ENCODE peak calls at places on chromosomes 5 and 9, in six cellular contexts. U is HCT116, Q is DND-41, B is fibroblast of lung, C is cardiac fibroblast, P is tibial nerve. F is an unnamed sample.

GRCh38 chr5:91288117-91288516 is 95.0 kb downstream of the ARRDC3 start:
- DNase-seq in U (no peak), Q (no peak), B (peak; percentile 71), C (peak; percentile 70), P (peak; percentile 32), F (no peak)

GRCh38 chr5:109703827-109704226 is 14.1 kb downstream of the MAN2A1 start:
- DNase-seq in U (no peak), Q (no peak), B (no peak), C (no peak), P (no peak), F (no peak)

GRCh38 chr9:118693645-118694044 is 675.6 kb downstream of the BRINP1 start:
- DNase-seq in U (no peak), Q (no peak), B (no peak), C (no peak), P (no peak), F (no peak)

GRCh38 chr5:132473608-132474007 is 17.0 kb downstream of the IRF1 start:
- DNase-seq in U (no peak), Q (no peak), B (no peak), C (no peak), P (no peak), F (no peak)

GRCh38 chr5:172541119-172541763 is 86.9 kb upstream of the SH3PXD2B start:
- DNase-seq in U (no peak), Q (no peak), B (no peak), C (no peak), P (no peak), F (peak; percentile 38)

GRCh38 chr9:128556276-128556675 is 3.9 kb downstream of the SPTAN1 start:
- DNase-seq in U (no peak), Q (no peak), B (no peak), C (no peak), P (no peak), F (no peak)

GRCh38 chr5:65856520-65856919 is 69.9 kb upstream of the ERBIN start:
- DNase-seq in U (no peak), Q (no peak), B (no peak), C (no peak), P (no peak), F (no peak)

GRCh38 chr9:95458666-95459065 is 58.1 kb downstream of the PTCH1 start:
- DNase-seq in U (no peak), Q (no peak), B (no peak), C (no peak), P (no peak), F (no peak)

GRCh38 chr9:69131682-69132081 is 42.4 kb upstream of the TJP2 start:
- DNase-seq in U (no peak), Q (no peak), B (peak; percentile 98), C (peak; percentile 91), P (peak; percentile 59), F (no peak)

GRCh38 chr5:17000296-17000939 is 64.3 kb upstream of the MYO10 start:
- DNase-seq in U (peak; percentile 52), Q (no peak), B (peak; percentile 99), C (peak; percentile 92), P (no peak), F (peak; percentile 98)

GRCh38 chr5:147190236-147190815 is 44.5 kb upstream of the STK32A start:
- DNase-seq in U (no peak), Q (no peak), B (peak; percentile 94), C (peak; percentile 7), P (no peak), F (no peak)

GRCh38 chr9:135513351-135513846 is 7.8 kb upstream of the LCN1 start:
- DNase-seq in U (no peak), Q (no peak), B (no peak), C (no peak), P (no peak), F (peak; percentile 29)

GRCh38 chr5:103744159-103744558 is 181.6 kb upstream of the NUDT12 start:
- DNase-seq in U (no peak), Q (no peak), B (peak; percentile 90), C (peak; percentile 71), P (no peak), F (no peak)

GRCh38 chr5:178241259-178241658 is 8.7 kb upstream of the PHYKPL start:
- DNase-seq in U (no peak), Q (peak; percentile 60), B (no peak), C (no peak), P (no peak), F (no peak)

GRCh38 chr9:95793924-95794828 is 81.3 kb upstream of the ERCC6L2 start:
- DNase-seq in U (no peak), Q (no peak), B (peak; percentile 97), C (peak; percentile 97), P (peak; percentile 59), F (no peak)

GRCh38 chr9:22165144-22165543 is 156.0 kb upstream of the CDKN2B start:
- DNase-seq in U (no peak), Q (no peak), B (peak; percentile 60), C (peak; percentile 10), P (no peak), F (no peak)

GRCh38 chr9:101468116-101468515 is 32.5 kb upstream of the ALDOB start:
- DNase-seq in U (no peak), Q (no peak), B (no peak), C (no peak), P (no peak), F (no peak)

GRCh38 chr5:168513861-168514428 is 15.2 kb upstream of the FBLL1 start:
- DNase-seq in U (no peak), Q (no peak), B (no peak), C (no peak), P (no peak), F (no peak)

GRCh38 chr5:31021181-31021624 is 172.3 kb upstream of the CDH6 start:
- DNase-seq in U (no peak), Q (no peak), B (peak; percentile 91), C (peak; percentile 62), P (no peak), F (no peak)

GRCh38 chr9:133888048-133888778 is 103.9 kb downstream of the VAV2 start:
- DNase-seq in U (no peak), Q (no peak), B (no peak), C (no peak), P (no peak), F (no peak)

GRCh38 chr9:34464571-34464970 is 6.0 kb downstream of the DNAI1 start:
- DNase-seq in U (no peak), Q (no peak), B (no peak), C (no peak), P (no peak), F (no peak)

GRCh38 chr9:137235424-137236237 is 4.9 kb downstream of the SLC34A3 start:
- DNase-seq in U (no peak), Q (no peak), B (no peak), C (no peak), P (no peak), F (no peak)

GRCh38 chr9:1837453-1838084 is 177.6 kb upstream of the SMARCA2 start:
- DNase-seq in U (no peak), Q (peak; percentile 13), B (no peak), C (peak; percentile 18), P (peak; percentile 9), F (no peak)

GRCh38 chr5:3604501-3604900 is 8.9 kb downstream of the IRX1 start:
- DNase-seq in U (no peak), Q (no peak), B (peak; percentile 81), C (no peak), P (no peak), F (no peak)

GRCh38 chr5:141843156-141843927 is 34.9 kb downstream of the PCDH1 start:
- DNase-seq in U (no peak), Q (no peak), B (peak; percentile 34), C (peak; percentile 55), P (no peak), F (peak; percentile 57)

GRCh38 chr5:163306421-163306820 is 131.0 kb upstream of the CCNG1 start:
- DNase-seq in U (peak; percentile 6), Q (no peak), B (peak; percentile 3), C (peak; percentile 47), P (no peak), F (no peak)

GRCh38 chr9:95171001-95171400 is 146.5 kb downstream of the FANCC start:
- DNase-seq in U (no peak), Q (no peak), B (peak; percentile 68), C (peak; percentile 72), P (no peak), F (peak; percentile 55)

GRCh38 chr9:23220957-23221356 is 605.1 kb downstream of the ELAVL2 start:
- DNase-seq in U (no peak), Q (no peak), B (no peak), C (no peak), P (no peak), F (no peak)

GRCh38 chr9:76114144-76114543 is 223.7 kb downstream of the PCSK5 start:
- DNase-seq in U (no peak), Q (no peak), B (no peak), C (peak; percentile 16), P (no peak), F (no peak)

GRCh38 chr5:103035701-103036100 is 84.2 kb downstream of the GIN1 start:
- DNase-seq in U (no peak), Q (no peak), B (no peak), C (peak; percentile 17), P (no peak), F (no peak)

GRCh38 chr9:129596541-129597328 is 24.2 kb downstream of the C9orf50 start:
- DNase-seq in U (peak; percentile 88), Q (no peak), B (peak; percentile 83), C (peak; percentile 78), P (peak; percentile 48), F (no peak)

GRCh38 chr5:141778211-141778610 is 96.2 kb upstream of the ARAP3 start:
- DNase-seq in U (no peak), Q (no peak), B (peak; percentile 90), C (peak; percentile 72), P (no peak), F (no peak)

GRCh38 chr5:150297236-150297890 is 5.3 kb downstream of the ARSI start:
- DNase-seq in U (no peak), Q (no peak), B (no peak), C (no peak), P (no peak), F (no peak)

GRCh38 chr5:2334686-2335085 is 416.8 kb downstream of the IRX2 start:
- DNase-seq in U (no peak), Q (no peak), B (no peak), C (no peak), P (no peak), F (no peak)

GRCh38 chr5:388266-389196 is 54.4 kb upstream of the EXOC3 start:
- DNase-seq in U (no peak), Q (no peak), B (no peak), C (no peak), P (no peak), F (no peak)

GRCh38 chr5:107542831-107543231 is 127.9 kb downstream of the EFNA5 start:
- DNase-seq in U (no peak), Q (no peak), B (peak; percentile 73), C (peak; percentile 89), P (peak; percentile 77), F (no peak)

GRCh38 chr9:29440449-29440848 is 1867.2 kb upstream of the C9orf72 start:
- DNase-seq in U (no peak), Q (no peak), B (no peak), C (no peak), P (no peak), F (no peak)

GRCh38 chr5:160118349-160119141 is 705 bp downstream of the PWWP2A start:
- DNase-seq in U (no peak), Q (peak; percentile 54), B (no peak), C (peak; percentile 17), P (peak; percentile 11), F (no peak)

GRCh38 chr5:28370896-28371295 is 1332.5 kb upstream of the CDH9 start:
- DNase-seq in U (no peak), Q (no peak), B (no peak), C (no peak), P (no peak), F (no peak)

GRCh38 chr5:88690619-88691560 is 192.1 kb downstream of the MEF2C start:
- DNase-seq in U (peak; percentile 44), Q (peak; percentile 9), B (peak; percentile 64), C (peak; percentile 69), P (peak; percentile 64), F (peak; percentile 72)

F was measured in SJSA1.